ENCODE peak calls at places on chromosomes 4 and X, in four cellular contexts. H is fibroblast of mammary gland, B is HFFc6, E is osteocyte. Z is an unnamed sample.

GRCh38 chr4:143482753-143483362 is 30.6 kb upstream of the SMARCA5 start:
- DNase-seq in H (peak; percentile 69), B (peak; percentile 56), E (no peak), Z (peak; percentile 10)

GRCh38 chr4:183443609-183444148 is 757 bp upstream of the CDKN2AIP start:
- DNase-seq in H (no peak), B (peak; percentile 38), E (no peak), Z (no peak)

GRCh38 chr4:26132858-26133257 is 188.0 kb upstream of the RBPJ start:
- DNase-seq in H (no peak), B (no peak), E (no peak), Z (no peak)

GRCh38 chrX:17242470-17242869 is 132.5 kb upstream of the NHS start:
- DNase-seq in H (peak; percentile 61), B (peak; percentile 31), E (no peak), Z (peak; percentile 66)

GRCh38 chr4:184385705-184386141 is 88.6 kb downstream of the IRF2 start:
- DNase-seq in H (no peak), B (no peak), E (no peak), Z (no peak)

GRCh38 chr4:71441186-71442169 is 102.7 kb downstream of the SLC4A4 start:
- DNase-seq in H (peak; percentile 14), B (peak; percentile 26), E (no peak), Z (no peak)

GRCh38 chr4:81060587-81061339 is 30.3 kb downstream of the BMP3 start:
- DNase-seq in H (no peak), B (no peak), E (no peak), Z (no peak)

GRCh38 chr4:69025999-69026387 is 70.3 kb upstream of the UGT2B7 start:
- DNase-seq in H (no peak), B (no peak), E (no peak), Z (no peak)

GRCh38 chr4:47705326-47705981 is 132.4 kb downstream of the CORIN start:
- DNase-seq in H (peak; percentile 50), B (peak; percentile 15), E (no peak), Z (no peak)

GRCh38 chr4:149727663-149728062 is 88.0 kb downstream of the IQCM start:
- DNase-seq in H (no peak), B (no peak), E (no peak), Z (no peak)

GRCh38 chrX:132292753-132293152 is 73.5 kb upstream of the RAP2C start:
- DNase-seq in H (peak; percentile 74), B (peak; percentile 31), E (no peak), Z (peak; percentile 28)

GRCh38 chr4:184392321-184392720 is 82.0 kb downstream of the IRF2 start:
- DNase-seq in H (no peak), B (no peak), E (no peak), Z (no peak)

GRCh38 chr4:145012841-145013240 is 85.2 kb downstream of the ANAPC10 start:
- DNase-seq in H (peak; percentile 67), B (peak; percentile 33), E (no peak), Z (no peak)

GRCh38 chrX:130805906-130806305 is 97.1 kb downstream of the ENOX2 start:
- DNase-seq in H (no peak), B (no peak), E (no peak), Z (no peak)

GRCh38 chrX:48958635-48959094 is 1.3 kb upstream of the OTUD5 start:
- DNase-seq in H (peak; percentile 71), B (peak; percentile 64), E (no peak), Z (no peak)

GRCh38 chr4:138910201-138910913 is 105.2 kb upstream of the NOCT start:
- DNase-seq in H (peak; percentile 20), B (no peak), E (no peak), Z (no peak)

GRCh38 chr4:89056292-89056952 is 563 bp downstream of the FAM13A start:
- DNase-seq in H (no peak), B (no peak), E (no peak), Z (no peak)

GRCh38 chr4:108763226-108763593 is 357 bp upstream of the ETNPPL start:
- DNase-seq in H (no peak), B (no peak), E (no peak), Z (no peak)

GRCh38 chrX:96763608-96764007 is 79.0 kb downstream of the DIAPH2 start:
- DNase-seq in H (no peak), B (no peak), E (no peak), Z (no peak)

GRCh38 chr4:38177792-38178665 is 217.8 kb downstream of the PTTG2 start:
- DNase-seq in H (peak; percentile 61), B (no peak), E (no peak), Z (no peak)

GRCh38 chr4:8910100-8910821 is 38.6 kb upstream of the HMX1 start:
- DNase-seq in H (no peak), B (no peak), E (peak; percentile 82), Z (no peak)

GRCh38 chrX:68693481-68694410 is 46.3 kb downstream of the STARD8 start:
- DNase-seq in H (peak; percentile 50), B (peak; percentile 28), E (no peak), Z (peak; percentile 25)

GRCh38 chr4:122548452-122548851 is 72.4 kb downstream of the IL21 start:
- DNase-seq in H (no peak), B (no peak), E (no peak), Z (no peak)

GRCh38 chrX:53483838-53484420 is 49.8 kb upstream of the HSD17B10 start:
- DNase-seq in H (peak; percentile 48), B (peak; percentile 8), E (no peak), Z (no peak)

GRCh38 chr4:166996216-166996615 is 238.1 kb downstream of the SPOCK3 start:
- DNase-seq in H (no peak), B (no peak), E (no peak), Z (no peak)

GRCh38 chr4:174318829-174319764 is 35.4 kb downstream of the CEP44 start:
- DNase-seq in H (peak; percentile 66), B (peak; percentile 35), E (no peak), Z (no peak)

GRCh38 chr4:164800786-164801185 is 46.9 kb downstream of the SMIM31 start:
- DNase-seq in H (no peak), B (no peak), E (no peak), Z (no peak)
- TF ChIP-seq CTCF in H (no peak), B (no peak), E (no peak), Z (peak; percentile 33)

GRCh38 chr4:119038465-119038864 is 97.2 kb upstream of the MYOZ2 start:
- DNase-seq in H (peak; percentile 70), B (peak; percentile 32), E (no peak), Z (no peak)

GRCh38 chr4:119039160-119039559 is 96.5 kb upstream of the MYOZ2 start:
- DNase-seq in H (no peak), B (no peak), E (no peak), Z (no peak)

GRCh38 chr4:119040711-119041185 is 94.9 kb upstream of the MYOZ2 start:
- DNase-seq in H (peak; percentile 88), B (peak; percentile 88), E (no peak), Z (no peak)

GRCh38 chr4:119040261-119040660 is 95.4 kb upstream of the MYOZ2 start:
- DNase-seq in H (no peak), B (no peak), E (no peak), Z (no peak)

GRCh38 chr4:119039779-119040178 is 95.9 kb upstream of the MYOZ2 start:
- DNase-seq in H (no peak), B (no peak), E (no peak), Z (no peak)
- TF ChIP-seq CTCF in H (peak; percentile 14), B (peak; percentile 54), E (no peak), Z (peak; percentile 29)

GRCh38 chrX:56025872-56026571 is 206.1 kb upstream of the KLF8 start:
- DNase-seq in H (no peak), B (no peak), E (no peak), Z (no peak)
- TF ChIP-seq CTCF in H (no peak), B (no peak), E (no peak), Z (no peak)

GRCh38 chr4:114384629-114385028 is 214.0 kb upstream of the UGT8 start:
- DNase-seq in H (peak; percentile 71), B (peak; percentile 31), E (no peak), Z (no peak)
- TF ChIP-seq CTCF in H (peak; percentile 64), B (peak; percentile 80), E (peak; percentile 70), Z (peak; percentile 77)

GRCh38 chr4:77305766-77306165 is 148.8 kb downstream of the CCNG2 start:
- DNase-seq in H (no peak), B (no peak), E (no peak), Z (no peak)
- TF ChIP-seq CTCF in H (no peak), B (peak; percentile 23), E (no peak), Z (no peak)

Z was measured in neural crest cell.